ENCODE peak calls at places on chromosomes 7 and 10, in nine cellular contexts. I is lower leg skin, F is transverse colon, Z is uterus, M is spleen, X is sigmoid colon, H is Peyer's patch, B is A549, J is adrenal gland. W is an unnamed sample.

GRCh38 chr7:86025807-86026206 is 617.9 kb upstream of the GRM3 start:
- DNase-seq in I (no peak), F (no peak), Z (no peak), M (no peak), X (no peak), H (no peak), B (no peak), J (no peak), W (no peak)

GRCh38 chr7:3979956-3980643 is 679.0 kb downstream of the SDK1 start:
- DNase-seq in I (no peak), F (no peak), Z (no peak), M (no peak), X (no peak), H (no peak), B (no peak), J (peak), W (no peak)

GRCh38 chr10:28508304-28508925 is 24.5 kb upstream of the WAC start:
- DNase-seq in I (no peak), F (no peak), Z (no peak), M (no peak), X (no peak), H (no peak), B (no peak), J (no peak), W (no peak)

GRCh38 chr10:43390791-43391190 is 18.2 kb downstream of the HNRNPF start:
- DNase-seq in I (no peak), F (no peak), Z (no peak), M (peak), X (peak), H (no peak), B (peak), J (peak), W (no peak)

GRCh38 chr10:5305374-5305773 is 59.4 kb upstream of the UCN3 start:
- DNase-seq in I (no peak), F (no peak), Z (no peak), M (no peak), X (no peak), H (no peak), B (no peak), J (no peak), W (no peak)

GRCh38 chr10:22345301-22346086 is at the start of gene SPAG6:
- DNase-seq in I (no peak), F (peak), Z (no peak), M (peak), X (peak), H (no peak), B (no peak), J (no peak), W (no peak)

GRCh38 chr10:128483216-128483615 is 357.0 kb upstream of the MKI67 start:
- DNase-seq in I (no peak), F (no peak), Z (no peak), M (peak), X (peak), H (no peak), B (no peak), J (no peak), W (no peak)

GRCh38 chr10:72087392-72087968 is 871 bp downstream of the SPOCK2 start:
- DNase-seq in I (no peak), F (peak), Z (no peak), M (peak), X (no peak), H (peak), B (no peak), J (peak), W (no peak)

GRCh38 chr7:89987665-89988064 is 166.6 kb upstream of the STEAP1 start:
- DNase-seq in I (no peak), F (no peak), Z (no peak), M (no peak), X (no peak), H (no peak), B (no peak), J (no peak), W (no peak)

GRCh38 chr10:78473016-78473415 is 439.4 kb downstream of the RPS24 start:
- DNase-seq in I (peak), F (no peak), Z (no peak), M (no peak), X (no peak), H (no peak), B (no peak), J (no peak), W (no peak)

GRCh38 chr10:7302393-7303054 is 108.3 kb downstream of the SFMBT2 start:
- DNase-seq in I (no peak), F (no peak), Z (peak), M (no peak), X (no peak), H (no peak), B (peak), J (no peak), W (no peak)

GRCh38 chr10:103104721-103105120 is 88.4 kb downstream of the NT5C2 start:
- DNase-seq in I (no peak), F (no peak), Z (no peak), M (no peak), X (no peak), H (no peak), B (no peak), J (no peak), W (no peak)

GRCh38 chr10:122519873-122520272 is 40.7 kb upstream of the DMBT1 start:
- DNase-seq in I (no peak), F (no peak), Z (no peak), M (no peak), X (no peak), H (no peak), B (no peak), J (no peak), W (no peak)

GRCh38 chr7:149422065-149422913 is 38.6 kb downstream of the ZNF777 start:
- DNase-seq in I (no peak), F (peak), Z (no peak), M (peak), X (no peak), H (peak), B (peak), J (peak), W (peak)

GRCh38 chr10:127150136-127150535 is 46.3 kb downstream of the INSYN2A start:
- DNase-seq in I (no peak), F (no peak), Z (no peak), M (no peak), X (no peak), H (no peak), B (no peak), J (no peak), W (no peak)

GRCh38 chr10:66187096-66187733 is 738.6 kb upstream of the LRRTM3 start:
- DNase-seq in I (no peak), F (no peak), Z (no peak), M (no peak), X (no peak), H (no peak), B (no peak), J (no peak), W (peak)

GRCh38 chr7:101988513-101988912 is 171.1 kb downstream of the CUX1 start:
- DNase-seq in I (no peak), F (no peak), Z (no peak), M (no peak), X (no peak), H (no peak), B (no peak), J (no peak), W (no peak)

GRCh38 chr10:91520657-91521056 is 110.5 kb downstream of the HECTD2 start:
- DNase-seq in I (peak), F (no peak), Z (no peak), M (no peak), X (peak), H (no peak), B (no peak), J (peak), W (no peak)

GRCh38 chr10:133230387-133231195 is 574 bp downstream of the UTF1 start:
- DNase-seq in I (no peak), F (peak), Z (no peak), M (peak), X (no peak), H (peak), B (peak), J (no peak), W (no peak)

GRCh38 chr7:41916450-41916927 is 213.6 kb upstream of the INHBA start:
- DNase-seq in I (peak), F (no peak), Z (peak), M (no peak), X (peak), H (no peak), B (peak), J (no peak), W (no peak)

GRCh38 chr10:123459371-123460224 is 206.6 kb upstream of the GPR26 start:
- DNase-seq in I (no peak), F (no peak), Z (no peak), M (no peak), X (peak), H (no peak), B (no peak), J (no peak), W (no peak)

GRCh38 chr7:134502972-134503371 is 24.4 kb upstream of the AKR1B10 start:
- DNase-seq in I (no peak), F (no peak), Z (no peak), M (no peak), X (no peak), H (no peak), B (no peak), J (no peak), W (no peak)

GRCh38 chr7:35848728-35849127 is 47.9 kb downstream of the SEPTIN7 start:
- DNase-seq in I (no peak), F (no peak), Z (no peak), M (no peak), X (no peak), H (no peak), B (no peak), J (no peak), W (no peak)

GRCh38 chr10:101538481-101538880 is 49.6 kb downstream of the POLL start:
- DNase-seq in I (no peak), F (no peak), Z (no peak), M (no peak), X (no peak), H (no peak), B (no peak), J (no peak), W (no peak)

GRCh38 chr10:12259988-12260387 is 64.0 kb downstream of the CDC123 start:
- DNase-seq in I (no peak), F (no peak), Z (no peak), M (no peak), X (no peak), H (no peak), B (no peak), J (no peak), W (no peak)

GRCh38 chr7:87627634-87627994 is 584 bp upstream of the RUNDC3B start:
- DNase-seq in I (no peak), F (peak), Z (peak), M (peak), X (peak), H (peak), B (peak), J (peak), W (no peak)

GRCh38 chr10:76311752-76312699 is 880.6 kb downstream of the LRMDA start:
- DNase-seq in I (peak), F (no peak), Z (no peak), M (no peak), X (no peak), H (no peak), B (peak), J (peak), W (peak)
- TF ChIP-seq CTCF in I (no peak), F (peak), Z (no peak), M (peak), X (peak), H (no peak), B (peak), J (peak), W (peak)

GRCh38 chr7:106284516-106285050 is at the start of gene NAMPT:
- DNase-seq in I (peak), F (peak), Z (peak), M (no peak), X (peak), H (peak), B (no peak), J (peak), W (peak)
- TF ChIP-seq POLR2A in I (peak), F (peak), Z (peak), M (peak), X (peak), H (peak), B (peak), J (peak), W (peak)

DNA sequence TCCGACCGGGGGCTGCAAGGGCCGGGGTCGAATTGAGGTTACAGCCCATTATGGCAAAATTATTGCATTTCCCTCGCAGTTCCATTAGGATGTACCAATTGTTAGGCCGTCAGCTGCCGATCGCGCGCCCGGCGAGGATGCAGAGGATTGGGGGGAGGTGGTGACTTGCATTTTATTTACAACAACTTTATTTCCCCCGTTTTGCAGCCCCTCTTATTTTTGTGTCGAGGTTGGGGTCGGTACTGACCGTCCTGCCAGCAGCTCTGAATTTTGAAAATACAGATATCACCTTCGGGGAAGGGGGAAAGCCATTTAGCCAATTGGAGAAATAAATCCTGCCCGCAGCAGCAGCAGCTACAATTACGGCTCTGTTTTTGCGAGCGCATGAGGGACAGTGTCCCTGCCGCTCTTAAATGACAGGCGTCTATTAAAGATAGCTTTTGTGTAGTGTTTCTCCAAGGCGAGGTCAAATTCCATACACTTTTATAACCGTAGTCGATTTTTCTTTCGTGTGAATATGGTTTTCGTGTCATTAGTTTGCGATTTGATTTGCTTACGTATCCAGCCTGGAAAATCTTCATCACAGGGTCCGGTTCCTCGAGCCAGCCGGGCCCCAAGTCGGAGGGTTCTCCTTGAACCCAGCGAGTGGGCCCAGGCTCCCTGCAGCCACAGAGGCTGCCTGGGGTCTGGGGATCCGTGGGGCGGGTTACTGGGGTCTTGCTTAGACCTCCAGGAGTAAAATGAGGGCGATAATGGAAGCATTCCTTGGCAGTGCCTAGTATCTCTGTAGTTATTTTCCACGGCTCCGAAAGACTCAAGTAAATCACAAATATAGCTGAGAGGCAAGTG is 693 bp upstream of the HOXA5 start:
- DNase-seq in I (no peak), F (peak), Z (no peak), M (peak), X (peak), H (no peak), B (no peak), J (no peak), W (no peak)
- H3K4me3 ChIP-seq in I (no peak), F (peak), Z (no peak), M (peak), X (peak), H (peak), B (peak), J (no peak), W (no peak)

GRCh38 chr7:125526092-125526491 is 596.5 kb upstream of the POT1 start:
- DNase-seq in I (no peak), F (no peak), Z (no peak), M (no peak), X (no peak), H (no peak), B (no peak), J (no peak), W (no peak)
- TF ChIP-seq CTCF in I (no peak), F (no peak), Z (no peak), M (no peak), X (no peak), H (no peak), B (no peak), J (no peak), W (no peak)

GRCh38 chr10:25296324-25296723 is 121.5 kb downstream of the GPR158 start:
- DNase-seq in I (no peak), F (no peak), Z (no peak), M (no peak), X (no peak), H (no peak), B (no peak), J (no peak), W (no peak)

GRCh38 chr10:25294032-25294926 is 119.5 kb downstream of the GPR158 start:
- DNase-seq in I (no peak), F (no peak), Z (no peak), M (no peak), X (no peak), H (no peak), B (peak), J (no peak), W (no peak)

GRCh38 chr10:25300073-25300472 is 125.3 kb downstream of the GPR158 start:
- DNase-seq in I (no peak), F (no peak), Z (no peak), M (no peak), X (no peak), H (no peak), B (no peak), J (no peak), W (no peak)

GRCh38 chr10:25297466-25297865 is 122.7 kb downstream of the GPR158 start:
- DNase-seq in I (no peak), F (no peak), Z (no peak), M (no peak), X (no peak), H (no peak), B (no peak), J (no peak), W (no peak)
- TF ChIP-seq POLR2A in I (no peak), F (no peak), Z (no peak), M (no peak), X (no peak), H (no peak), B (no peak), J (no peak), W (no peak)

GRCh38 chr10:104707602-104708160 is 66.6 kb downstream of the SORCS3 start:
- DNase-seq in I (no peak), F (no peak), Z (no peak), M (no peak), X (no peak), H (no peak), B (no peak), J (no peak), W (no peak)
- H3K4me3 ChIP-seq in I (no peak), F (no peak), Z (no peak), M (no peak), X (no peak), H (no peak), B (no peak), J (no peak), W (no peak)

GRCh38 chr7:25294624-25295023 is 66.3 kb upstream of the NPVF start:
- DNase-seq in I (no peak), F (no peak), Z (no peak), M (no peak), X (no peak), H (no peak), B (no peak), J (no peak), W (no peak)
- TF ChIP-seq CTCF in I (no peak), F (no peak), Z (no peak), M (no peak), X (no peak), H (no peak), B (no peak), J (no peak), W (no peak)

DNA sequence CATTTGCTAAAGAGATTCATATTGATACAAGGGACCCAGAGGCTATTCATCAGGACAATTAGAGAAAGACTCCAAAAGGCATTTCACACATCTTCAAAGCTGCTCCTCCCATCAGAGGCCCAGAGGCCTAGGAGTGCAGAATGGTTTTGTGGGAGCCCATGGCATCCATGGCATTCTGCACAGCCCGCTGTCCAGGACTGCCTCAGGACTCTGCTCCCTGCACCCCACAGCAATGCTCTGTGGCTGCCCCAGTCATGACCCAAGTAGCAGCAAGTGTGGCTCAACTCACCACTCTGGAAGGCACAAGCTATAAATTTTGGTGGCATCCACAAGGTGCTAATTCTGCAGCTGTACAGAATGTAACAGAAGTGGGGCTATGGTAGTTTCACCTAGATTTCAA is 38.5 kb downstream of the ZNF438 start:
- DNase-seq in I (no peak), F (no peak), Z (no peak), M (no peak), X (no peak), H (no peak), B (no peak), J (no peak), W (no peak)
- TF ChIP-seq POLR2A in I (no peak), F (no peak), Z (no peak), M (no peak), X (no peak), H (no peak), B (no peak), J (no peak), W (no peak)

GRCh38 chr10:36173364-36173763 is 531.3 kb upstream of the FZD8 start:
- DNase-seq in I (no peak), F (no peak), Z (no peak), M (no peak), X (no peak), H (no peak), B (peak), J (peak), W (no peak)

GRCh38 chr10:36172054-36172531 is 530.0 kb upstream of the FZD8 start:
- DNase-seq in I (no peak), F (no peak), Z (no peak), M (no peak), X (no peak), H (no peak), B (no peak), J (no peak), W (no peak)

GRCh38 chr10:36170943-36171501 is 528.9 kb upstream of the FZD8 start:
- DNase-seq in I (no peak), F (no peak), Z (no peak), M (no peak), X (no peak), H (no peak), B (no peak), J (no peak), W (no peak)

GRCh38 chr10:36171546-36171945 is 529.5 kb upstream of the FZD8 start:
- DNase-seq in I (no peak), F (no peak), Z (no peak), M (no peak), X (no peak), H (no peak), B (no peak), J (no peak), W (no peak)

DNA sequence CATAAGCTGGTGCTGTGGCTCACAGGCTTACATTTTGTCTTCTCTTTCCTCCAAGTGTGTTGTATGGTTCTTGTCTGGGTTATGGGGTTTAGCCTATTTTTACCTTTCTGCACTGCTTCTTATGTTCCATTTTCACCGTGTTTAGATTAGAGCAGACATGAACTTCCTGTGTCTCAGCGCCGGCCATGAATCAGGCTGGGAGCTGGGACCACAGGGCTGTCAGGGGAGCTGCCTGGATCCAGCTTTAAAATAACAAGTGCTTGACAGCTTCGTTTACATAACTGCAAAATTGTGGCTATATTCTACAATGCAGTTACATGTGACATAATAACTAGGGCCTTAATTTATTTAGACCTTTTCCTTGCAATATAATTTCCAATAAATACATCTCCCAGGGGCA is 530.5 kb upstream of the FZD8 start:
- DNase-seq in I (no peak), F (no peak), Z (no peak), M (no peak), X (no peak), H (no peak), B (no peak), J (peak), W (no peak)
- H3K4me3 ChIP-seq in I (no peak), F (no peak), Z (no peak), M (no peak), X (no peak), H (no peak), B (no peak), J (no peak), W (no peak)

DNA sequence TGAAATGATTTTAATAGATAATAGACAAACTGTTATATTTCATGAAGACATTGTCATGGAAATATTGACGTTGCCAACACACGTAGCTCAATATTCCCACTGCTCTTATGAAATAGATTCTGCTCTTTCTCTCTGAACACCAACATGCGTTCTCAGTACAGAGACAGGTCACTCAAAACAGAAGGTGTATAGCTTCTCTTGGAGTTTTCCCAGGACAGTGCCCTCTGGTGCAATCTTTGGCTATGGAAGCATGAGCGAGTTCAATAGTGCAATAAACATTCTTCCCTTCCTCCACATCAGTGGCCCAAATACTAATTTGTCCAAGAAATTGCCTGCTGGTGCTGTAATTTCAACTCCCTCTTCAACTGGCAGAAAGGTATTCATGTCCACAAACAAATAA is 145.3 kb downstream of the MAGI2 start:
- DNase-seq in I (no peak), F (no peak), Z (no peak), M (no peak), X (no peak), H (no peak), B (peak), J (peak), W (no peak)
- TF ChIP-seq CTCF in I (no peak), F (no peak), Z (no peak), M (no peak), X (no peak), H (no peak), B (peak), J (no peak), W (no peak)

W was measured in NB4.